ENCODE peak calls at places on chromosomes 4 and X, in ten cellular contexts. M is Peyer's patch; Q is SW 1271; H is neural crest cell; V is fibroblast of lung; X is activated CD4-positive, CD25-positive, alpha-beta regulatory T cell; Z is WERI-Rb-1; A is NCI-H2171 treated with DMSO at 0.1 percent for 48 hours; W is tibial nerve; J is type B pancreatic cell. U is an unnamed sample.

GRCh38 chrX:314049-314448 is 4.5 kb downstream of the GTPBP6 start:
- DNase-seq in M (no peak), Q (no peak), H (no peak), V (no peak), X (no peak), Z (no peak), A (no peak), W (no peak), J (no peak), U (no peak)

GRCh38 chr4:165502919-165503907 is 124.4 kb downstream of the CPE start:
- DNase-seq in M (no peak), Q (no peak), H (no peak), V (peak; percentile 57), X (no peak), Z (no peak), A (no peak), W (peak; percentile 25), J (no peak), U (no peak)

GRCh38 chrX:15204130-15204751 is 65.6 kb downstream of the ASB9 start:
- DNase-seq in M (no peak), Q (no peak), H (no peak), V (no peak), X (no peak), Z (no peak), A (no peak), W (no peak), J (no peak), U (no peak)

GRCh38 chr4:28350485-28350884 is 1489.8 kb downstream of the STIM2 start:
- DNase-seq in M (no peak), Q (no peak), H (no peak), V (peak; percentile 53), X (no peak), Z (no peak), A (no peak), W (no peak), J (no peak), U (no peak)

GRCh38 chrX:2272337-2272736 is 228.4 kb downstream of the DHRSX start:
- DNase-seq in M (no peak), Q (no peak), H (no peak), V (no peak), X (no peak), Z (peak; percentile 10), A (no peak), W (no peak), J (no peak), U (no peak)

GRCh38 chr4:2066011-2066551 is 7.0 kb downstream of the NAT8L start:
- DNase-seq in M (no peak), Q (no peak), H (no peak), V (no peak), X (no peak), Z (no peak), A (no peak), W (no peak), J (no peak), U (no peak)

GRCh38 chrX:109952985-109953905 is 49.7 kb upstream of the TMEM164 start:
- DNase-seq in M (no peak), Q (no peak), H (no peak), V (no peak), X (no peak), Z (no peak), A (peak; percentile 87), W (no peak), J (no peak), U (no peak)

GRCh38 chrX:14673764-14674163 is 144.4 kb downstream of the GLRA2 start:
- DNase-seq in M (no peak), Q (peak; percentile 9), H (no peak), V (peak; percentile 91), X (no peak), Z (no peak), A (peak; percentile 83), W (no peak), J (no peak), U (peak; percentile 46)

GRCh38 chr4:182339246-182339645 is 96.0 kb downstream of the TENM3 start:
- DNase-seq in M (no peak), Q (no peak), H (no peak), V (no peak), X (no peak), Z (peak; percentile 94), A (no peak), W (no peak), J (no peak), U (no peak)

GRCh38 chrX:154136627-154137161 is 7.3 kb upstream of the OPN1LW start:
- DNase-seq in M (peak; percentile 71), Q (no peak), H (peak; percentile 71), V (peak; percentile 20), X (peak; percentile 39), Z (peak; percentile 89), A (peak; percentile 41), W (peak; percentile 40), J (peak; percentile 82), U (peak; percentile 56)

GRCh38 chr4:41505161-41505653 is 32.8 kb upstream of the LIMCH1 start:
- DNase-seq in M (no peak), Q (no peak), H (no peak), V (peak; percentile 45), X (no peak), Z (no peak), A (peak; percentile 76), W (no peak), J (no peak), U (no peak)

GRCh38 chr4:40686081-40686913 is 56.6 kb upstream of the RBM47 start:
- DNase-seq in M (no peak), Q (no peak), H (no peak), V (no peak), X (no peak), Z (no peak), A (peak; percentile 52), W (no peak), J (no peak), U (no peak)

GRCh38 chr4:89754531-89754930 is 82.4 kb downstream of the SNCA start:
- DNase-seq in M (no peak), Q (no peak), H (no peak), V (peak; percentile 3), X (no peak), Z (no peak), A (no peak), W (no peak), J (no peak), U (no peak)

GRCh38 chr4:7200801-7201200 is 8.5 kb downstream of the SORCS2 start:
- DNase-seq in M (no peak), Q (no peak), H (no peak), V (no peak), X (no peak), Z (no peak), A (no peak), W (no peak), J (no peak), U (no peak)

GRCh38 chr4:4461850-4462249 is 74.9 kb downstream of the NSG1 start:
- DNase-seq in M (peak; percentile 46), Q (no peak), H (no peak), V (no peak), X (no peak), Z (no peak), A (no peak), W (no peak), J (no peak), U (peak; percentile 60)